ENCODE peak calls at places on chromosomes 6 and 20, in seven cellular contexts. One of them, this sample, is unnamed.

GRCh38 chr6:118551673-118552063 is 3.6 kb downstream of the PLN start:
- DNase-seq in Peyer's patch: no peak
- DNase-seq in mammary epithelial cell: no peak
- DNase-seq in breast epithelium: no peak
- DNase-seq in right atrium auricular region: no peak
- DNase-seq in stomach: no peak
- DNase-seq in cardiac muscle cell: peak; percentile 80
- DNase-seq in this sample: no peak

GRCh38 chr6:170347975-170348374 is 41.4 kb downstream of the FAM120B start:
- DNase-seq in right atrium auricular region: no peak
- DNase-seq in stomach: no peak
- DNase-seq in mammary epithelial cell: no peak
- DNase-seq in Peyer's patch: no peak
- DNase-seq in cardiac muscle cell: no peak
- DNase-seq in breast epithelium: no peak
- DNase-seq in this sample: no peak

GRCh38 chr6:158060447-158061360 is 79.0 kb downstream of the SYNJ2 start:
- DNase-seq in breast epithelium: peak; percentile 91
- DNase-seq in right atrium auricular region: peak; percentile 94
- DNase-seq in mammary epithelial cell: peak; percentile 82
- DNase-seq in stomach: peak; percentile 72
- DNase-seq in cardiac muscle cell: peak; percentile 96
- DNase-seq in Peyer's patch: peak; percentile 61
- DNase-seq in this sample: peak; percentile 97

GRCh38 chr6:69918766-69919165 is 52.4 kb downstream of the COL19A1 start:
- DNase-seq in stomach: no peak
- DNase-seq in mammary epithelial cell: no peak
- DNase-seq in Peyer's patch: no peak
- DNase-seq in breast epithelium: no peak
- DNase-seq in right atrium auricular region: no peak
- DNase-seq in cardiac muscle cell: no peak
- DNase-seq in this sample: no peak

GRCh38 chr6:32637219-32637880 is at the start of gene HLA-DQA1:
- DNase-seq in stomach: no peak
- DNase-seq in Peyer's patch: no peak
- DNase-seq in cardiac muscle cell: peak; percentile 2
- DNase-seq in mammary epithelial cell: peak; percentile 23
- DNase-seq in right atrium auricular region: no peak
- DNase-seq in breast epithelium: no peak
- DNase-seq in this sample: no peak

GRCh38 chr6:70459235-70459634 is 45.9 kb downstream of the FAM135A start:
- DNase-seq in breast epithelium: no peak
- DNase-seq in mammary epithelial cell: no peak
- DNase-seq in right atrium auricular region: no peak
- DNase-seq in Peyer's patch: no peak
- DNase-seq in cardiac muscle cell: no peak
- DNase-seq in stomach: no peak
- DNase-seq in this sample: no peak

GRCh38 chr20:24589845-24590192 is 120.4 kb downstream of the SYNDIG1 start:
- DNase-seq in mammary epithelial cell: no peak
- DNase-seq in breast epithelium: no peak
- DNase-seq in Peyer's patch: no peak
- DNase-seq in stomach: no peak
- DNase-seq in right atrium auricular region: no peak
- DNase-seq in cardiac muscle cell: no peak
- DNase-seq in this sample: no peak

GRCh38 chr20:41141153-41141815 is 3.9 kb downstream of the PLCG1 start:
- DNase-seq in cardiac muscle cell: peak; percentile 51
- DNase-seq in Peyer's patch: no peak
- DNase-seq in breast epithelium: no peak
- DNase-seq in stomach: no peak
- DNase-seq in right atrium auricular region: peak; percentile 72
- DNase-seq in mammary epithelial cell: no peak
- DNase-seq in this sample: peak; percentile 42

GRCh38 chr6:5351552-5351951 is 90.2 kb downstream of the FARS2 start:
- DNase-seq in Peyer's patch: no peak
- DNase-seq in breast epithelium: no peak
- DNase-seq in right atrium auricular region: no peak
- DNase-seq in mammary epithelial cell: no peak
- DNase-seq in cardiac muscle cell: no peak
- DNase-seq in stomach: no peak
- DNase-seq in this sample: no peak

GRCh38 chr6:52389264-52389625 is 27.3 kb downstream of the PAQR8 start:
- DNase-seq in breast epithelium: no peak
- DNase-seq in mammary epithelial cell: peak; percentile 1
- DNase-seq in right atrium auricular region: no peak
- DNase-seq in cardiac muscle cell: peak; percentile 27
- DNase-seq in stomach: no peak
- DNase-seq in Peyer's patch: no peak
- DNase-seq in this sample: no peak

GRCh38 chr6:104855507-104855906 is 4.2 kb downstream of the HACE1 start:
- DNase-seq in cardiac muscle cell: peak; percentile 12
- DNase-seq in mammary epithelial cell: peak; percentile 26
- DNase-seq in stomach: no peak
- DNase-seq in Peyer's patch: no peak
- DNase-seq in right atrium auricular region: no peak
- DNase-seq in breast epithelium: no peak
- DNase-seq in this sample: no peak

GRCh38 chr6:92043782-92044181 is 1375.6 kb downstream of the EPHA7 start:
- DNase-seq in breast epithelium: no peak
- DNase-seq in cardiac muscle cell: no peak
- DNase-seq in mammary epithelial cell: no peak
- DNase-seq in Peyer's patch: no peak
- DNase-seq in stomach: no peak
- DNase-seq in right atrium auricular region: no peak
- DNase-seq in this sample: no peak

GRCh38 chr6:166467436-166468000 is 84.8 kb upstream of the MPC1 start:
- DNase-seq in cardiac muscle cell: no peak
- DNase-seq in stomach: no peak
- DNase-seq in right atrium auricular region: no peak
- DNase-seq in mammary epithelial cell: no peak
- DNase-seq in Peyer's patch: no peak
- DNase-seq in breast epithelium: no peak
- DNase-seq in this sample: no peak

GRCh38 chr6:166464068-166464410 is 81.3 kb upstream of the MPC1 start:
- DNase-seq in Peyer's patch: no peak
- DNase-seq in right atrium auricular region: no peak
- DNase-seq in stomach: no peak
- DNase-seq in mammary epithelial cell: no peak
- DNase-seq in cardiac muscle cell: no peak
- DNase-seq in breast epithelium: no peak
- DNase-seq in this sample: no peak

GRCh38 chr6:166466178-166467122 is 83.7 kb upstream of the MPC1 start:
- DNase-seq in breast epithelium: no peak
- DNase-seq in mammary epithelial cell: peak; percentile 5
- DNase-seq in right atrium auricular region: no peak
- DNase-seq in cardiac muscle cell: peak; percentile 81
- DNase-seq in Peyer's patch: no peak
- DNase-seq in stomach: no peak
- DNase-seq in this sample: no peak

GRCh38 chr6:166464418-166465400 is 82.0 kb upstream of the MPC1 start:
- DNase-seq in breast epithelium: no peak
- DNase-seq in Peyer's patch: no peak
- DNase-seq in right atrium auricular region: no peak
- DNase-seq in stomach: no peak
- DNase-seq in mammary epithelial cell: no peak
- DNase-seq in cardiac muscle cell: no peak
- DNase-seq in this sample: no peak

DNA sequence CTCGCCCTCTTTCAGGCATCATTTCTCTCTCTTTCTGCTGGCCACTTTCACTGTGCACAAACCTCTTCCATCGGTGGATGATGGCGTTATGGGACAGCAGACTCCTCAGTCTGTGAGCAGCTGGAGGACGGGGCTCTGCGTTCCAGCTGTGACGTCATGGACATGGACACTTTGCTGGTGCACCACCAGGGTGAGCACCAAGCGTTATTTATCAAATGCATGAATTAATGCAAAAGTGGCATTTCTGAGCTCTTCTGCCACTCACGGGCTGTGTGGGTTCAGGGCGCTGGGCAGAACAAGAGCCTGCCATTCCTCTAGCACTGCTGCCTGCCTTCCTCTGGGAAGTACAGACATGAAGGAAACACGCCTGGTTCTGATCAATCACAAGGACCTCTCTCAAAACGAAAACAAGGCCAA is 82.9 kb upstream of the MPC1 start:
- DNase-seq in mammary epithelial cell: no peak
- DNase-seq in breast epithelium: no peak
- DNase-seq in right atrium auricular region: no peak
- DNase-seq in cardiac muscle cell: peak; percentile 42
- DNase-seq in Peyer's patch: no peak
- DNase-seq in stomach: no peak
- DNase-seq in this sample: no peak
- TF ChIP-seq CTCF in mammary epithelial cell: no peak
- TF ChIP-seq CTCF in breast epithelium: no peak
- TF ChIP-seq CTCF in right atrium auricular region: no peak
- TF ChIP-seq CTCF in cardiac muscle cell: no peak
- TF ChIP-seq CTCF in Peyer's patch: peak; percentile 8
- TF ChIP-seq CTCF in stomach: no peak
- TF ChIP-seq CTCF in this sample: no peak

GRCh38 chr6:11196511-11197174 is 35.8 kb downstream of the NEDD9 start:
- DNase-seq in mammary epithelial cell: no peak
- DNase-seq in stomach: no peak
- DNase-seq in cardiac muscle cell: peak; percentile 45
- DNase-seq in Peyer's patch: no peak
- DNase-seq in right atrium auricular region: no peak
- DNase-seq in breast epithelium: no peak
- DNase-seq in this sample: no peak

GRCh38 chr6:11197175-11197535 is 35.3 kb downstream of the NEDD9 start:
- DNase-seq in stomach: no peak
- DNase-seq in cardiac muscle cell: peak; percentile 88
- DNase-seq in mammary epithelial cell: no peak
- DNase-seq in breast epithelium: no peak
- DNase-seq in right atrium auricular region: no peak
- DNase-seq in Peyer's patch: no peak
- DNase-seq in this sample: no peak

GRCh38 chr6:11198663-11199603 is 33.5 kb downstream of the NEDD9 start:
- DNase-seq in Peyer's patch: no peak
- DNase-seq in mammary epithelial cell: no peak
- DNase-seq in breast epithelium: no peak
- DNase-seq in stomach: no peak
- DNase-seq in right atrium auricular region: no peak
- DNase-seq in cardiac muscle cell: peak; percentile 13
- DNase-seq in this sample: no peak

GRCh38 chr6:11200356-11200755 is 32.1 kb downstream of the NEDD9 start:
- DNase-seq in breast epithelium: no peak
- DNase-seq in right atrium auricular region: no peak
- DNase-seq in stomach: no peak
- DNase-seq in cardiac muscle cell: no peak
- DNase-seq in Peyer's patch: no peak
- DNase-seq in mammary epithelial cell: no peak
- DNase-seq in this sample: no peak

DNA sequence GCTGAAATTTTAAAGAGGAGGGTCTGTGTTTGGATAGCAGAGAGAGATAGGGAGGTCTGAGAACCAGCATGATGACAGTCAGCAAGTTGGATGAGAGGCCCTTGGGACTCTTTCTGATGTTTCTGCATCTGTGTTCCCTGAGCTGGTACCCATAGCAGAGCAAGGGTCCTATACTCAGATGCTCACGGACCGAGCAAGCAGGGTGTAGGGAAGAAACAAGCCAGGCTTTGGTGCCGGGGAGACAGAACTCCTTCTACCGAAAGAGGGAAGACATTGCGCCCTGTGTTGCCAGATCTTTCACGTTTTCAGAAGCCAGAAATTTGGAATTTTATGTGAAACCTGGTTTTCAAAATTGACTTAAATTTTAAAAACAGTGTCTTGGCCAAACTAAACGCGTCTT is 34.6 kb downstream of the NEDD9 start:
- DNase-seq in cardiac muscle cell: no peak
- DNase-seq in stomach: no peak
- DNase-seq in mammary epithelial cell: no peak
- DNase-seq in Peyer's patch: no peak
- DNase-seq in right atrium auricular region: no peak
- DNase-seq in breast epithelium: no peak
- DNase-seq in this sample: no peak
- H3K4me3 ChIP-seq in cardiac muscle cell: no peak overlapping the region
- H3K4me3 ChIP-seq in stomach: no peak overlapping the region
- H3K4me3 ChIP-seq in mammary epithelial cell: no peak overlapping the region
- H3K4me3 ChIP-seq in Peyer's patch: no peak overlapping the region
- H3K4me3 ChIP-seq in right atrium auricular region: no peak overlapping the region
- H3K4me3 ChIP-seq in breast epithelium: no peak overlapping the region
- H3K4me3 ChIP-seq in this sample: no peak overlapping the region

GRCh38 chr6:42050011-42050896 is at the start of gene TAF8:
- DNase-seq in right atrium auricular region: peak; percentile 95
- DNase-seq in mammary epithelial cell: peak; percentile 87
- DNase-seq in breast epithelium: peak; percentile 86
- DNase-seq in cardiac muscle cell: peak; percentile 98
- DNase-seq in stomach: peak; percentile 90
- DNase-seq in Peyer's patch: peak; percentile 95
- DNase-seq in this sample: peak; percentile 95
- H3K4me1 ChIP-seq in right atrium auricular region: peaks cover 67% of the 10 kb centered on the region
- H3K4me1 ChIP-seq in mammary epithelial cell: peaks cover 32% of the 10 kb centered on the region
- H3K4me1 ChIP-seq in breast epithelium: no peaks in the 10 kb centered on the region
- H3K4me1 ChIP-seq in cardiac muscle cell: peaks cover 17% of the 10 kb centered on the region
- H3K4me1 ChIP-seq in stomach: peaks cover 81% of the 10 kb centered on the region
- H3K4me1 ChIP-seq in Peyer's patch: peaks cover 10% of the 10 kb centered on the region
- H3K4me1 ChIP-seq in this sample: peaks cover 36% of the 10 kb centered on the region

GRCh38 chr6:28862077-28862476 is 61.7 kb downstream of the TRIM27 start:
- DNase-seq in stomach: no peak
- DNase-seq in Peyer's patch: no peak
- DNase-seq in mammary epithelial cell: no peak
- DNase-seq in breast epithelium: no peak
- DNase-seq in right atrium auricular region: no peak
- DNase-seq in cardiac muscle cell: no peak
- DNase-seq in this sample: no peak

GRCh38 chr6:28863607-28864320 is 60.0 kb downstream of the TRIM27 start:
- DNase-seq in right atrium auricular region: peak; percentile 87
- DNase-seq in Peyer's patch: peak; percentile 85
- DNase-seq in cardiac muscle cell: peak; percentile 85
- DNase-seq in mammary epithelial cell: peak; percentile 76
- DNase-seq in breast epithelium: peak; percentile 70
- DNase-seq in stomach: peak; percentile 77
- DNase-seq in this sample: peak; percentile 76

GRCh38 chr6:28866342-28867077 is 57.3 kb downstream of the TRIM27 start:
- DNase-seq in Peyer's patch: peak; percentile 85
- DNase-seq in stomach: peak; percentile 82
- DNase-seq in right atrium auricular region: no peak
- DNase-seq in breast epithelium: peak; percentile 39
- DNase-seq in mammary epithelial cell: peak; percentile 62
- DNase-seq in cardiac muscle cell: peak; percentile 64
- DNase-seq in this sample: peak; percentile 70

GRCh38 chr6:28867078-28867414 is 56.7 kb downstream of the TRIM27 start:
- DNase-seq in Peyer's patch: no peak
- DNase-seq in cardiac muscle cell: peak; percentile 33
- DNase-seq in stomach: no peak
- DNase-seq in right atrium auricular region: no peak
- DNase-seq in breast epithelium: no peak
- DNase-seq in mammary epithelial cell: no peak
- DNase-seq in this sample: no peak

DNA sequence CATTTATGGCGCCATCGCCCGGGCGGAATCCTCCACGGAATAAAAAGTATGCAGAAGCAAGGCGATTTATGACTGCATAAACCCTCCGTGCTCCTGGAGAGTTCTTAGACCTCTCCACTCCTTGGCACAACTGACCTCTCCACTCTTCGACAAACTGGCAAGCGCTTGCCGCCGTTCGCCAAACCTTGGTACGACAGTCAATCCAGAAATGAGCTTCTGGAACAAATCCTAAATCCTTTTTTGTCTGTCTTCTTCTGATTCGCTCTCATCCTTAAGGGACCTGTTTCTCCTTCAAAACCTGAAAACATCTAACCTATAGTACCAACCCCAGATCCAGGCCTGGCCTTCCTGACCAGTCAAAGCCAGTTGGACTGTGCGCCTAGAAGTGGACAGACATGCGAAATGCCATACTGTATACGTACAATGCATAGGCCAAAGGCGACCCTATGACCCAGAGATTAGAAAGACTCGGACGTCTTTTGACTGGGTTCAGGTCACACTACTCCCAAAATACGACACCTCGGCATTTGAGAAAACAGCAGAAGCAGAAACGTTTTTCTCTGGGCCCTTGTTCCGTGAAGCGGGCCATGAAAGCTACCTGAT is 59.4 kb downstream of the TRIM27 start:
- DNase-seq in Peyer's patch: no peak
- DNase-seq in mammary epithelial cell: no peak
- DNase-seq in stomach: no peak
- DNase-seq in breast epithelium: peak; percentile 58
- DNase-seq in cardiac muscle cell: no peak
- DNase-seq in right atrium auricular region: no peak
- DNase-seq in this sample: no peak
- TF ChIP-seq CTCF in Peyer's patch: no peak
- TF ChIP-seq CTCF in mammary epithelial cell: peak; percentile 45
- TF ChIP-seq CTCF in stomach: no peak
- TF ChIP-seq CTCF in breast epithelium: no peak
- TF ChIP-seq CTCF in cardiac muscle cell: no peak
- TF ChIP-seq CTCF in right atrium auricular region: no peak
- TF ChIP-seq CTCF in this sample: no peak